ENCODE peak calls at places on chromosomes 3 and 15, in five cellular contexts. One of them, this sample, is unnamed.
A peak's percentile ranks its signal among the peaks of the same experiment; 100 is the strongest.

GRCh38 chr15:39195988-39196486 is 384.8 kb upstream of the THBS1 start:
- DNase-seq in AG08395: peak; percentile 91
- DNase-seq in left ventricle myocardium inferior: no peak
- DNase-seq in fibroblast of lung: peak; percentile 92
- DNase-seq in AG10803: peak; percentile 97
- DNase-seq in this sample: peak; percentile 84

GRCh38 chr3:139105154-139105702 is 60.5 kb upstream of the PRR23C start:
- DNase-seq in fibroblast of lung: no peak
- DNase-seq in AG10803: no peak
- DNase-seq in AG08395: no peak
- DNase-seq in left ventricle myocardium inferior: no peak
- DNase-seq in this sample: no peak

GRCh38 chr15:60179786-60180391 is 175.8 kb downstream of the FOXB1 start:
- DNase-seq in AG08395: peak; percentile 64
- DNase-seq in left ventricle myocardium inferior: no peak
- DNase-seq in fibroblast of lung: peak; percentile 33
- DNase-seq in AG10803: peak; percentile 64
- DNase-seq in this sample: peak; percentile 53

GRCh38 chr3:125186261-125186770 is 26.2 kb downstream of the SLC12A8 start:
- DNase-seq in AG10803: peak; percentile 41
- DNase-seq in AG08395: peak; percentile 11
- DNase-seq in left ventricle myocardium inferior: no peak
- DNase-seq in fibroblast of lung: peak; percentile 60
- DNase-seq in this sample: peak; percentile 43

GRCh38 chr3:71005797-71006321 is 577.7 kb downstream of the FOXP1 start:
- DNase-seq in AG08395: no peak
- DNase-seq in AG10803: no peak
- DNase-seq in fibroblast of lung: no peak
- DNase-seq in left ventricle myocardium inferior: no peak
- DNase-seq in this sample: no peak

GRCh38 chr15:33699691-33700447 is 268.4 kb upstream of the CHRM5 start:
- DNase-seq in left ventricle myocardium inferior: no peak
- DNase-seq in AG08395: no peak
- DNase-seq in AG10803: peak; percentile 10
- DNase-seq in fibroblast of lung: no peak
- DNase-seq in this sample: no peak

GRCh38 chr15:57541271-57541670 is 50.4 kb upstream of the MYZAP start:
- DNase-seq in left ventricle myocardium inferior: no peak
- DNase-seq in fibroblast of lung: no peak
- DNase-seq in AG08395: no peak
- DNase-seq in AG10803: no peak
- DNase-seq in this sample: no peak

GRCh38 chr15:86892774-86893449 is 813.2 kb downstream of the AGBL1 start:
- DNase-seq in fibroblast of lung: peak; percentile 97
- DNase-seq in AG08395: no peak
- DNase-seq in AG10803: peak; percentile 29
- DNase-seq in left ventricle myocardium inferior: no peak
- DNase-seq in this sample: no peak

GRCh38 chr3:47267490-47267824 is 15.1 kb downstream of the KIF9 start:
- DNase-seq in fibroblast of lung: no peak
- DNase-seq in left ventricle myocardium inferior: no peak
- DNase-seq in AG08395: no peak
- DNase-seq in AG10803: no peak
- DNase-seq in this sample: no peak

GRCh38 chr3:113614402-113614801 is 82.0 kb downstream of the USF3 start:
- DNase-seq in AG10803: no peak
- DNase-seq in AG08395: no peak
- DNase-seq in fibroblast of lung: no peak
- DNase-seq in left ventricle myocardium inferior: no peak
- DNase-seq in this sample: no peak

GRCh38 chr15:25066708-25067107 is 111.9 kb downstream of the SNRPN start:
- DNase-seq in fibroblast of lung: no peak
- DNase-seq in left ventricle myocardium inferior: no peak
- DNase-seq in AG08395: no peak
- DNase-seq in AG10803: no peak
- DNase-seq in this sample: no peak

GRCh38 chr3:129182390-129183180 is 1.1 kb downstream of the CNBP start:
- DNase-seq in fibroblast of lung: peak; percentile 54
- DNase-seq in left ventricle myocardium inferior: no peak
- DNase-seq in AG08395: peak; percentile 45
- DNase-seq in AG10803: peak; percentile 66
- DNase-seq in this sample: peak; percentile 47

GRCh38 chr15:42348083-42348482 is 11.2 kb upstream of the CAPN3 start:
- DNase-seq in left ventricle myocardium inferior: no peak
- DNase-seq in AG10803: peak; percentile 69
- DNase-seq in AG08395: peak; percentile 61
- DNase-seq in fibroblast of lung: peak; percentile 87
- DNase-seq in this sample: peak; percentile 47

GRCh38 chr3:195823286-195823685 is 11.6 kb upstream of the MUC4 start:
- DNase-seq in left ventricle myocardium inferior: no peak
- DNase-seq in AG10803: no peak
- DNase-seq in AG08395: no peak
- DNase-seq in fibroblast of lung: peak; percentile 7
- DNase-seq in this sample: no peak

GRCh38 chr15:98660055-98660454 is 11.7 kb downstream of the IGF1R start:
- DNase-seq in left ventricle myocardium inferior: no peak
- DNase-seq in fibroblast of lung: no peak
- DNase-seq in AG08395: no peak
- DNase-seq in AG10803: no peak
- DNase-seq in this sample: no peak

GRCh38 chr15:85047271-85047948 is 65.8 kb downstream of the PDE8A start:
- DNase-seq in fibroblast of lung: peak; percentile 96
- DNase-seq in left ventricle myocardium inferior: no peak
- DNase-seq in AG08395: peak; percentile 62
- DNase-seq in AG10803: peak; percentile 83
- DNase-seq in this sample: peak; percentile 70

GRCh38 chr15:20106026-20106425 is 435.6 kb downstream of the GOLGA6L6 start:
- DNase-seq in AG08395: peak; percentile 0
- DNase-seq in left ventricle myocardium inferior: peak; percentile 22
- DNase-seq in fibroblast of lung: no peak
- DNase-seq in AG10803: no peak
- DNase-seq in this sample: no peak

GRCh38 chr15:63402498-63403253 is 21.0 kb upstream of the CA12 start:
- DNase-seq in left ventricle myocardium inferior: no peak
- DNase-seq in fibroblast of lung: peak; percentile 26
- DNase-seq in AG08395: peak; percentile 55
- DNase-seq in AG10803: peak; percentile 33
- DNase-seq in this sample: peak; percentile 53

GRCh38 chr3:197899833-197900478 is 50.0 kb upstream of the RPL35A start:
- DNase-seq in left ventricle myocardium inferior: no peak
- DNase-seq in AG10803: no peak
- DNase-seq in fibroblast of lung: no peak
- DNase-seq in AG08395: no peak
- DNase-seq in this sample: no peak

GRCh38 chr3:108239082-108239481 is 16.9 kb upstream of the IFT57 start:
- DNase-seq in AG10803: no peak
- DNase-seq in left ventricle myocardium inferior: no peak
- DNase-seq in AG08395: no peak
- DNase-seq in fibroblast of lung: no peak
- DNase-seq in this sample: no peak

This sample was measured in AG20443.